ENCODE peak calls at places on chromosomes 6 and 20, in nine cellular contexts. A, F, Y, L, N, D, K, S and R are unnamed samples.

GRCh38 chr20:8073024-8073832 is 53.7 kb upstream of the TMX4 start:
- DNase-seq in A (no peak), F (no peak), Y (no peak), L (no peak), N (no peak), D (peak), K (no peak), S (no peak), R (no peak)

GRCh38 chr6:90859612-90860011 is 272.7 kb upstream of the MAP3K7 start:
- DNase-seq in A (no peak), F (no peak), Y (no peak), L (peak), N (peak), D (no peak), K (no peak), S (no peak), R (no peak)

GRCh38 chr6:56091159-56091869 is 156.1 kb downstream of the COL21A1 start:
- DNase-seq in A (no peak), F (no peak), Y (no peak), L (no peak), N (no peak), D (peak), K (no peak), S (no peak), R (peak)

GRCh38 chr6:140061422-140062041 is 687.1 kb upstream of the CITED2 start:
- DNase-seq in A (no peak), F (no peak), Y (no peak), L (no peak), N (no peak), D (no peak), K (no peak), S (no peak), R (no peak)

GRCh38 chr6:53960311-53960710 is 150.9 kb upstream of the MLIP start:
- DNase-seq in A (no peak), F (no peak), Y (no peak), L (no peak), N (no peak), D (peak), K (no peak), S (no peak), R (no peak)

GRCh38 chr6:100796049-100796823 is 84.9 kb downstream of the ASCC3 start:
- DNase-seq in A (no peak), F (no peak), Y (no peak), L (no peak), N (no peak), D (no peak), K (no peak), S (no peak), R (no peak)

GRCh38 chr6:141107562-141108160 is 1025.1 kb upstream of the GJE1 start:
- DNase-seq in A (no peak), F (no peak), Y (no peak), L (no peak), N (no peak), D (peak), K (no peak), S (no peak), R (no peak)

GRCh38 chr20:40683221-40683893 is 5.7 kb downstream of the MAFB start:
- DNase-seq in A (no peak), F (no peak), Y (no peak), L (no peak), N (peak), D (peak), K (no peak), S (no peak), R (no peak)